ENCODE peak calls at places on chromosome 4, in six cellular contexts. S is ovary; T is tibial nerve; F is heart left ventricle; J is foreskin fibroblast; P is activated CD8-positive, alpha-beta memory T cell treated with anti-CD3 and anti-CD28 coated beads, Interleukin-2, amount 50 U/mL, for 48 hours. A is an unnamed sample.

GRCh38 chr4:6221851-6222760 is 21.8 kb upstream of the JAKMIP1 start:
- DNase-seq in S (peak), T (no peak), F (no peak), J (peak), P (peak), A (no peak)

GRCh38 chr4:38021751-38022150 is 61.6 kb downstream of the PTTG2 start:
- DNase-seq in S (no peak), T (no peak), F (no peak), J (no peak), P (no peak), A (no peak)

GRCh38 chr4:101791189-101791572 is 651 bp downstream of the BANK1 start:
- DNase-seq in S (no peak), T (no peak), F (no peak), J (no peak), P (no peak), A (no peak)

GRCh38 chr4:102430511-102430910 is 70.6 kb upstream of the NFKB1 start:
- DNase-seq in S (no peak), T (no peak), F (no peak), J (peak), P (no peak), A (no peak)

GRCh38 chr4:1249148-1249730 is 309 bp upstream of the CTBP1 start:
- DNase-seq in S (peak), T (peak), F (peak), J (peak), P (peak), A (peak)

GRCh38 chr4:123616970-123617392 is 220.4 kb downstream of the SPRY1 start:
- DNase-seq in S (peak), T (peak), F (peak), J (peak), P (no peak), A (peak)

GRCh38 chr4:145731026-145731425 is 51.1 kb downstream of the C4orf51 start:
- DNase-seq in S (no peak), T (no peak), F (no peak), J (peak), P (no peak), A (no peak)

GRCh38 chr4:2663275-2663674 is 92.9 kb downstream of the TNIP2 start:
- DNase-seq in S (no peak), T (no peak), F (no peak), J (peak), P (no peak), A (no peak)

GRCh38 chr4:186472948-186473347 is 82.4 kb downstream of the MTNR1A start:
- DNase-seq in S (no peak), T (no peak), F (no peak), J (peak), P (no peak), A (peak)

GRCh38 chr4:71520850-71521249 is 182.0 kb downstream of the SLC4A4 start:
- DNase-seq in S (no peak), T (no peak), F (no peak), J (no peak), P (no peak), A (no peak)

GRCh38 chr4:174794706-174795105 is 34.3 kb downstream of the GLRA3 start:
- DNase-seq in S (no peak), T (no peak), F (no peak), J (no peak), P (no peak), A (peak)